ENCODE peak calls at places on chromosomes 13 and 19, in eight cellular contexts. J, Z, D, S, M, Q, I and C are unnamed samples.

GRCh38 chr19:2027361-2027760 is 11.8 kb upstream of the BTBD2 start:
- DNase-seq in J (no peak), Z (no peak), D (peak), S (no peak), M (no peak), Q (peak), I (peak), C (peak)

GRCh38 chr19:47377801-47378200 is 28.7 kb downstream of the DHX34 start:
- DNase-seq in J (no peak), Z (no peak), D (no peak), S (no peak), M (no peak), Q (no peak), I (no peak), C (no peak)

GRCh38 chr19:16799740-16800139 is 29.5 kb upstream of the SIN3B start:
- DNase-seq in J (no peak), Z (no peak), D (no peak), S (no peak), M (no peak), Q (no peak), I (no peak), C (no peak)

GRCh38 chr19:2933490-2933910 is 11.3 kb downstream of the ZNF77 start:
- DNase-seq in J (no peak), Z (no peak), D (no peak), S (no peak), M (no peak), Q (no peak), I (no peak), C (no peak)

GRCh38 chr13:101536079-101536478 is 83.6 kb downstream of the ITGBL1 start:
- DNase-seq in J (no peak), Z (no peak), D (no peak), S (no peak), M (no peak), Q (no peak), I (no peak), C (no peak)

GRCh38 chr19:4559569-4559968 is at the start of gene SEMA6B:
- DNase-seq in J (no peak), Z (no peak), D (no peak), S (no peak), M (no peak), Q (no peak), I (no peak), C (no peak)

GRCh38 chr19:33374406-33374703 is 846 bp downstream of the CEBPG start:
- DNase-seq in J (peak), Z (no peak), D (no peak), S (no peak), M (peak), Q (peak), I (peak), C (no peak)

GRCh38 chr13:35961461-35962220 is 169.5 kb downstream of the DCLK1 start:
- DNase-seq in J (peak), Z (no peak), D (no peak), S (no peak), M (no peak), Q (peak), I (no peak), C (no peak)

GRCh38 chr13:111177081-111177711 is 62.1 kb downstream of the ARHGEF7 start:
- DNase-seq in J (peak), Z (no peak), D (no peak), S (peak), M (no peak), Q (peak), I (no peak), C (no peak)

GRCh38 chr19:41808663-41809566 is 12.5 kb downstream of the CEACAM3 start:
- DNase-seq in J (no peak), Z (no peak), D (no peak), S (no peak), M (no peak), Q (no peak), I (no peak), C (no peak)

GRCh38 chr19:13840751-13841338 is 36.1 kb upstream of the NANOS3 start:
- DNase-seq in J (no peak), Z (no peak), D (no peak), S (no peak), M (no peak), Q (no peak), I (no peak), C (no peak)

GRCh38 chr13:44092053-44092452 is 212.3 kb downstream of the LACC1 start:
- DNase-seq in J (no peak), Z (no peak), D (no peak), S (no peak), M (no peak), Q (no peak), I (no peak), C (no peak)

GRCh38 chr19:39327990-39328705 is 7.5 kb upstream of the LRFN1 start:
- DNase-seq in J (peak), Z (peak), D (peak), S (peak), M (peak), Q (peak), I (peak), C (peak)

GRCh38 chr13:111035861-111036260 is 79.2 kb upstream of the ARHGEF7 start:
- DNase-seq in J (no peak), Z (no peak), D (no peak), S (no peak), M (no peak), Q (no peak), I (no peak), C (no peak)

GRCh38 chr19:23145617-23146415 is 29.0 kb downstream of the ZNF730 start:
- DNase-seq in J (no peak), Z (no peak), D (no peak), S (no peak), M (no peak), Q (no peak), I (no peak), C (no peak)

GRCh38 chr13:76677047-76677446 is 209.2 kb downstream of the KCTD12 start:
- DNase-seq in J (no peak), Z (no peak), D (no peak), S (no peak), M (no peak), Q (peak), I (no peak), C (no peak)

GRCh38 chr13:107867701-107868661 is 347.4 kb downstream of the LIG4 start:
- DNase-seq in J (peak), Z (no peak), D (no peak), S (no peak), M (peak), Q (no peak), I (no peak), C (no peak)

GRCh38 chr19:51799998-51800848 is 5.3 kb downstream of the FPR3 start:
- DNase-seq in J (no peak), Z (no peak), D (no peak), S (no peak), M (no peak), Q (no peak), I (peak), C (peak)

GRCh38 chr13:110628952-110629701 is 13.8 kb downstream of the NAXD start:
- DNase-seq in J (no peak), Z (no peak), D (no peak), S (no peak), M (no peak), Q (no peak), I (no peak), C (no peak)

GRCh38 chr19:18659281-18660050 is 22.6 kb downstream of the KLHL26 start:
- DNase-seq in J (peak), Z (no peak), D (no peak), S (no peak), M (no peak), Q (peak), I (no peak), C (no peak)

GRCh38 chr19:42301646-42302204 is at the start of gene PRR19:
- DNase-seq in J (peak), Z (no peak), D (no peak), S (peak), M (no peak), Q (no peak), I (no peak), C (no peak)

GRCh38 chr19:56101746-56102535 is 19.2 kb downstream of the ZNF787 start:
- DNase-seq in J (no peak), Z (no peak), D (no peak), S (no peak), M (no peak), Q (no peak), I (no peak), C (no peak)

GRCh38 chr13:40187836-40188591 is 478.4 kb downstream of the FOXO1 start:
- DNase-seq in J (no peak), Z (peak), D (no peak), S (no peak), M (no peak), Q (no peak), I (no peak), C (no peak)

GRCh38 chr13:39362652-39363390 is 240.2 kb downstream of the LHFPL6 start:
- DNase-seq in J (peak), Z (no peak), D (no peak), S (no peak), M (no peak), Q (peak), I (peak), C (peak)

GRCh38 chr13:49062297-49062896 is 86.7 kb downstream of the FNDC3A start:
- DNase-seq in J (no peak), Z (no peak), D (no peak), S (no peak), M (no peak), Q (no peak), I (peak), C (peak)

GRCh38 chr13:109454167-109454917 is 332.0 kb downstream of the IRS2 start:
- DNase-seq in J (no peak), Z (no peak), D (peak), S (no peak), M (no peak), Q (peak), I (no peak), C (peak)

GRCh38 chr19:6877766-6878165 is 9.6 kb upstream of the ADGRE1 start:
- DNase-seq in J (no peak), Z (no peak), D (no peak), S (no peak), M (no peak), Q (no peak), I (no peak), C (no peak)

GRCh38 chr19:5321851-5322681 is 18.5 kb downstream of the PTPRS start:
- DNase-seq in J (peak), Z (no peak), D (no peak), S (peak), M (no peak), Q (no peak), I (peak), C (peak)

GRCh38 chr19:4046946-4047683 is 19.6 kb downstream of the ZBTB7A start:
- DNase-seq in J (no peak), Z (no peak), D (no peak), S (no peak), M (no peak), Q (no peak), I (no peak), C (no peak)

GRCh38 chr19:44757735-44758505 is 9.4 kb downstream of the BCL3 start:
- DNase-seq in J (peak), Z (no peak), D (no peak), S (no peak), M (no peak), Q (peak), I (no peak), C (no peak)

GRCh38 chr13:101915333-101915732 is 462.9 kb downstream of the ITGBL1 start:
- DNase-seq in J (no peak), Z (no peak), D (no peak), S (no peak), M (no peak), Q (no peak), I (no peak), C (no peak)

GRCh38 chr19:58563034-58563573 is 4.7 kb upstream of the UBE2M start:
- DNase-seq in J (peak), Z (no peak), D (no peak), S (peak), M (no peak), Q (no peak), I (no peak), C (no peak)

GRCh38 chr19:39059302-39059701 is 24.9 kb upstream of the ACP7 start:
- DNase-seq in J (no peak), Z (no peak), D (no peak), S (no peak), M (no peak), Q (no peak), I (no peak), C (no peak)

GRCh38 chr13:75101997-75102720 is 379.8 kb downstream of the TBC1D4 start:
- DNase-seq in J (no peak), Z (no peak), D (no peak), S (no peak), M (no peak), Q (peak), I (peak), C (peak)

GRCh38 chr13:112664501-112665203 is 25.2 kb upstream of the ATP11A start:
- DNase-seq in J (no peak), Z (no peak), D (no peak), S (no peak), M (no peak), Q (peak), I (peak), C (no peak)

GRCh38 chr13:76884167-76884566 is 2.0 kb downstream of the KCTD12 start:
- DNase-seq in J (peak), Z (no peak), D (no peak), S (peak), M (peak), Q (peak), I (no peak), C (peak)

GRCh38 chr19:35621708-35622107 is 7.1 kb upstream of the RBM42 start:
- DNase-seq in J (no peak), Z (no peak), D (no peak), S (no peak), M (no peak), Q (no peak), I (no peak), C (no peak)